ENCODE peak calls at places on chromosomes 3 and 15, in four cellular contexts. O is lung, K is mesenchymal stem cell, Y is K562. F is an unnamed sample.
A peak's percentile ranks its signal among the peaks of the same experiment; 100 is the strongest.

GRCh38 chr15:48358229-48358641 is 27.0 kb downstream of the DUT start:
- DNase-seq in O (no peak), K (peak; percentile 57), Y (peak; percentile 19), F (peak; percentile 68)

GRCh38 chr3:140627756-140628155 is 50.1 kb upstream of the TRIM42 start:
- DNase-seq in O (no peak), Y (no peak), K (no peak), F (no peak)

GRCh38 chr15:29457729-29458128 is 188.1 kb upstream of the NSMCE3 start:
- DNase-seq in Y (no peak), K (no peak), O (no peak), F (no peak)

GRCh38 chr3:33035596-33035995 is 61.4 kb downstream of the GLB1 start:
- DNase-seq in O (no peak), Y (no peak), K (peak; percentile 37), F (peak; percentile 72)

GRCh38 chr15:51830279-51830806 is 890 bp downstream of the TMOD3 start:
- DNase-seq in K (peak; percentile 82), O (no peak), Y (no peak), F (peak; percentile 79)

GRCh38 chr3:123096701-123097100 is 29.9 kb downstream of the PDIA5 start:
- DNase-seq in O (no peak), Y (no peak), K (peak; percentile 68), F (peak; percentile 44)

GRCh38 chr3:59258591-59258990 is 208.8 kb upstream of the CFAP20DC start:
- DNase-seq in Y (no peak), K (no peak), O (no peak), F (no peak)

GRCh38 chr3:17905996-17906395 is 163.6 kb upstream of the TBC1D5 start:
- DNase-seq in Y (no peak), K (no peak), O (no peak), F (peak; percentile 10)

GRCh38 chr15:43514241-43515057 is 3.0 kb upstream of the MAP1A start:
- DNase-seq in O (no peak), K (peak; percentile 71), Y (peak; percentile 91), F (no peak)

GRCh38 chr3:156218353-156218744 is 98.0 kb downstream of the KCNAB1 start:
- DNase-seq in O (no peak), Y (no peak), K (no peak), F (peak; percentile 53)

GRCh38 chr3:4855676-4856075 is 123.6 kb upstream of the BHLHE40 start:
- DNase-seq in K (no peak), Y (no peak), O (no peak), F (no peak)

GRCh38 chr3:146308222-146308621 is 57.3 kb upstream of the PLSCR4 start:
- DNase-seq in K (peak; percentile 60), O (no peak), Y (no peak), F (peak; percentile 69)

GRCh38 chr15:65069179-65069578 is 1.4 kb upstream of the RASL12 start:
- DNase-seq in O (peak; percentile 57), K (peak; percentile 99), Y (no peak), F (peak; percentile 82)

GRCh38 chr3:87088984-87089841 is 98.3 kb upstream of the VGLL3 start:
- DNase-seq in K (no peak), O (peak; percentile 63), Y (peak; percentile 9), F (peak; percentile 72)

GRCh38 chr3:63556401-63556800 is 96.1 kb upstream of the SNTN start:
- DNase-seq in K (no peak), Y (no peak), O (no peak), F (no peak)

GRCh38 chr3:178419078-178419477 is 117.2 kb upstream of the KCNMB2 start:
- DNase-seq in Y (no peak), O (no peak), K (peak; percentile 56), F (peak; percentile 41)

GRCh38 chr3:197031315-197032285 is 2.0 kb upstream of the MELTF start:
- DNase-seq in O (peak; percentile 77), K (peak; percentile 99), Y (peak; percentile 93), F (peak; percentile 93)

GRCh38 chr3:111874177-111874820 is 15.2 kb downstream of the PHLDB2 start:
- DNase-seq in Y (no peak), K (peak; percentile 62), O (no peak), F (peak; percentile 90)

GRCh38 chr15:80052597-80053304 is 6.7 kb upstream of the ZFAND6 start:
- DNase-seq in Y (no peak), K (no peak), O (no peak), F (no peak)

GRCh38 chr3:186614597-186615483 is 2.0 kb downstream of the AHSG start:
- DNase-seq in K (peak; percentile 65), O (peak; percentile 78), Y (peak; percentile 81), F (peak; percentile 71)

GRCh38 chr3:128489860-128490649 is 2.9 kb downstream of the GATA2 start:
- DNase-seq in K (peak; percentile 49), O (no peak), Y (peak; percentile 56), F (no peak)

GRCh38 chr15:39014682-39015081 is 450.1 kb upstream of the RASGRP1 start:
- DNase-seq in O (no peak), K (no peak), Y (no peak), F (no peak)

GRCh38 chr15:84606653-84607120 is 5.9 kb downstream of the ZSCAN2 start:
- DNase-seq in O (no peak), K (no peak), Y (no peak), F (no peak)

GRCh38 chr3:172606021-172606420 is 82.8 kb upstream of the TNFSF10 start:
- DNase-seq in O (no peak), K (no peak), Y (no peak), F (peak; percentile 72)

GRCh38 chr15:74445816-74446763 is 12.3 kb upstream of the SEMA7A start:
- DNase-seq in Y (no peak), K (no peak), O (no peak), F (no peak)

GRCh38 chr3:136891934-136892855 is 30.2 kb downstream of the NCK1 start:
- DNase-seq in Y (no peak), K (no peak), O (no peak), F (no peak)

GRCh38 chr3:98980915-98981596 is 79.6 kb upstream of the DCBLD2 start:
- DNase-seq in K (peak; percentile 82), Y (no peak), O (no peak), F (peak; percentile 90)

GRCh38 chr3:59809750-59810444 is 760.1 kb upstream of the CFAP20DC start:
- DNase-seq in O (no peak), Y (no peak), K (peak; percentile 8), F (peak; percentile 54)

GRCh38 chr3:87320748-87321634 is 44.6 kb upstream of the POU1F1 start:
- DNase-seq in O (no peak), K (no peak), Y (no peak), F (no peak)

GRCh38 chr3:4900298-4900697 is 78.9 kb upstream of the BHLHE40 start:
- DNase-seq in K (no peak), O (no peak), Y (no peak), F (no peak)

GRCh38 chr3:12325594-12326295 is 36.9 kb downstream of the PPARG start:
- DNase-seq in O (no peak), Y (no peak), K (no peak), F (no peak)

GRCh38 chr3:100900671-100901070 is 92.5 kb downstream of the ABI3BP start:
- DNase-seq in K (no peak), O (no peak), Y (no peak), F (no peak)

GRCh38 chr15:64651573-64652260 is 123.7 kb downstream of the RBPMS2 start:
- DNase-seq in K (peak; percentile 51), Y (peak; percentile 10), O (no peak), F (no peak)

GRCh38 chr15:90239371-90239770 is 5.4 kb downstream of the GDPGP1 start:
- DNase-seq in O (no peak), Y (peak; percentile 69), K (no peak), F (no peak)

GRCh38 chr3:42839616-42840015 is 30.4 kb downstream of the ACKR2 start:
- DNase-seq in O (no peak), Y (peak; percentile 86), K (peak; percentile 72), F (peak; percentile 69)

GRCh38 chr3:107942244-107942643 is 148.6 kb downstream of the CD47 start:
- DNase-seq in O (no peak), K (no peak), Y (no peak), F (no peak)

DNA sequence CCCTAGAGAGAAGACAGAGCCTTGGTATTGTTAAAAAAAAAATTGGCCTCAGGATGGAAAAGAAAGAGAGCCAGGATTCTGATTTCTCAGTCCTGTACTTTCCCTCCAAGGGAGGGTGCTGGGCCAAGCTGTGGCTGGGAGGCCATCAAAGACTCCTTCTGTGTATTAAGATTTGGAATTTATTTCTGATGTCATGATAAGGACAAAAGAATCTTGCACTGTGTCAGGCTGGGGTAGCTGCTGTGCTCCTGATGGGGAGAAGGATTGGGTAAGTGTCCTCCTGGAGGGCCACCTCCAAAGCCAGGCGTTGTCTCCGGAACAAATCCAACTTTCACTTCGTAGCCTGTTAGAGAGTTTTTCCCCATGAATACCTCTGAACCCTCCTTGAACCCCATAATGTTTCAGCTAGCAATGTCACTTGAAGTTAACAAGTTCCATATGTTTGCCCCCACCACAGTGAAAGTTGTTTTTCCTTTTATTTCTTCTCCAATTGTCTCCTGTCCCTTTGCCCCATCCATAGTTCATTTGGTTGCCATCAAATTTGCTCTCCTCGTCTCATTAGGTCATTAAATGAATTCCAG is 30.0 kb downstream of the CLDN11 start:
- DNase-seq in K (no peak), O (no peak), Y (no peak), F (no peak)
- H3K4me3 ChIP-seq in K (no peak overlapping the region), O (no peak overlapping the region), Y (no peak overlapping the region), F (no peak overlapping the region)

GRCh38 chr15:40942865-40943264 is 10.4 kb upstream of the CHAC1 start:
- DNase-seq in Y (no peak), K (no peak), O (peak; percentile 73), F (no peak)

GRCh38 chr15:40941528-40942336 is 11.5 kb upstream of the CHAC1 start:
- DNase-seq in Y (peak; percentile 81), K (peak; percentile 89), O (peak; percentile 73), F (peak; percentile 74)

GRCh38 chr15:40943764-40944365 is 9.4 kb upstream of the CHAC1 start:
- DNase-seq in Y (no peak), O (no peak), K (no peak), F (no peak)

GRCh38 chr15:40941078-40941527 is 12.0 kb downstream of the DLL4 start:
- DNase-seq in Y (no peak), O (no peak), K (no peak), F (no peak)

GRCh38 chr15:40942337-40942854 is 10.9 kb upstream of the CHAC1 start:
- DNase-seq in Y (no peak), K (peak; percentile 54), O (no peak), F (no peak)
- H3K4me3 ChIP-seq in Y (peak overlapping the region; percentile 56), K (peak overlapping the region; percentile 59), O (peak overlapping the region; percentile 40), F (peak overlapping the region; percentile 41)

GRCh38 chr15:101194246-101195138 is 57.4 kb downstream of the CHSY1 start:
- DNase-seq in K (no peak), Y (no peak), O (no peak), F (no peak)
- H3K4me3 ChIP-seq in K (no peak overlapping the region), Y (no peak overlapping the region), O (no peak overlapping the region), F (no peak overlapping the region)

GRCh38 chr3:181210275-181210674 is 220.7 kb upstream of the DNAJC19 start:
- DNase-seq in Y (peak; percentile 3), O (no peak), K (no peak), F (peak; percentile 32)

GRCh38 chr3:181213347-181213746 is 223.8 kb upstream of the DNAJC19 start:
- DNase-seq in Y (no peak), K (no peak), O (no peak), F (no peak)

GRCh38 chr3:181212271-181212670 is 222.7 kb upstream of the DNAJC19 start:
- DNase-seq in K (no peak), Y (no peak), O (no peak), F (no peak)
- H3K4me3 ChIP-seq in K (no peak overlapping the region), Y (no peak overlapping the region), O (no peak overlapping the region), F (no peak overlapping the region)

GRCh38 chr15:81183403-81183760 is 13.3 kb upstream of the IL16 start:
- DNase-seq in Y (no peak), O (no peak), K (no peak), F (no peak)
- H3K4me3 ChIP-seq in Y (no peak overlapping the region), O (no peak overlapping the region), K (no peak overlapping the region), F (no peak overlapping the region)